ENCODE peak calls at places on chromosome 9, in six cellular contexts. H, M, Y, X, J and P are unnamed samples.

GRCh38 chr9:35338561-35339274 is 151.2 kb upstream of the RUSC2 start:
- DNase-seq in H (no peak), M (peak; percentile 71), Y (no peak), X (no peak), J (no peak), P (no peak)

GRCh38 chr9:3936520-3937235 is 363.2 kb downstream of the GLIS3 start:
- DNase-seq in H (no peak), M (peak; percentile 63), Y (no peak), X (peak; percentile 59), J (no peak), P (peak; percentile 42)

GRCh38 chr9:1100945-1101344 is 50.8 kb downstream of the DMRT2 start:
- DNase-seq in H (no peak), M (peak; percentile 56), Y (no peak), X (peak; percentile 38), J (no peak), P (peak; percentile 11)

GRCh38 chr9:123960366-123960765 is 30.4 kb upstream of the DENND1A start:
- DNase-seq in H (no peak), M (no peak), Y (no peak), X (no peak), J (no peak), P (no peak)

GRCh38 chr9:38047301-38048251 is 21.5 kb downstream of the SHB start:
- DNase-seq in H (peak; percentile 80), M (peak; percentile 75), Y (no peak), X (peak; percentile 63), J (no peak), P (peak; percentile 88)

GRCh38 chr9:101028346-101029299 is at the start of gene PLPPR1:
- DNase-seq in H (peak; percentile 87), M (peak; percentile 51), Y (no peak), X (peak; percentile 18), J (no peak), P (peak; percentile 52)

GRCh38 chr9:8143677-8144076 is 344.1 kb upstream of the DMAC1 start:
- DNase-seq in H (no peak), M (no peak), Y (no peak), X (no peak), J (no peak), P (no peak)

GRCh38 chr9:136634904-136635303 is 27.8 kb upstream of the EGFL7 start:
- DNase-seq in H (no peak), M (no peak), Y (no peak), X (no peak), J (no peak), P (peak; percentile 62)

GRCh38 chr9:91127653-91128052 is 234.1 kb downstream of the AUH start:
- DNase-seq in H (no peak), M (no peak), Y (no peak), X (no peak), J (no peak), P (no peak)

GRCh38 chr9:136119259-136120118 is 814 bp upstream of the TMEM250 start:
- DNase-seq in H (peak; percentile 82), M (no peak), Y (no peak), X (no peak), J (no peak), P (no peak)

GRCh38 chr9:77013186-77013931 is 6.1 kb upstream of the FOXB2 start:
- DNase-seq in H (no peak), M (no peak), Y (no peak), X (no peak), J (no peak), P (no peak)

GRCh38 chr9:3553076-3553765 is 27.4 kb upstream of the RFX3 start:
- DNase-seq in H (no peak), M (no peak), Y (no peak), X (no peak), J (no peak), P (no peak)

GRCh38 chr9:135076143-135076875 is 11.2 kb upstream of the OLFM1 start:
- DNase-seq in H (no peak), M (no peak), Y (no peak), X (no peak), J (no peak), P (peak; percentile 8)

GRCh38 chr9:136160321-136160938 is 41.8 kb upstream of the TMEM250 start:
- DNase-seq in H (no peak), M (no peak), Y (no peak), X (no peak), J (no peak), P (no peak)

GRCh38 chr9:137298401-137298982 is 3.6 kb downstream of the NRARP start:
- DNase-seq in H (no peak), M (peak; percentile 70), Y (no peak), X (no peak), J (no peak), P (no peak)

GRCh38 chr9:133880136-133880535 is 112.0 kb downstream of the VAV2 start:
- DNase-seq in H (no peak), M (no peak), Y (no peak), X (no peak), J (no peak), P (no peak)

GRCh38 chr9:22986556-22986955 is 539.9 kb downstream of the DMRTA1 start:
- DNase-seq in H (no peak), M (no peak), Y (no peak), X (no peak), J (no peak), P (no peak)

GRCh38 chr9:91720746-91721705 is 229.0 kb downstream of the ROR2 start:
- DNase-seq in H (no peak), M (no peak), Y (no peak), X (no peak), J (no peak), P (no peak)

GRCh38 chr9:129750010-129750409 is 2.8 kb downstream of the PTGES start:
- DNase-seq in H (peak; percentile 44), M (no peak), Y (no peak), X (no peak), J (no peak), P (no peak)

GRCh38 chr9:34514401-34514800 is 8.4 kb downstream of the ENHO start:
- DNase-seq in H (no peak), M (no peak), Y (no peak), X (no peak), J (no peak), P (no peak)

GRCh38 chr9:14238518-14238917 is 75.4 kb downstream of the NFIB start:
- DNase-seq in H (peak; percentile 20), M (no peak), Y (no peak), X (no peak), J (no peak), P (no peak)

GRCh38 chr9:82091610-82092009 is 103.0 kb downstream of the SPATA31D1 start:
- DNase-seq in H (no peak), M (no peak), Y (no peak), X (no peak), J (no peak), P (no peak)

DNA sequence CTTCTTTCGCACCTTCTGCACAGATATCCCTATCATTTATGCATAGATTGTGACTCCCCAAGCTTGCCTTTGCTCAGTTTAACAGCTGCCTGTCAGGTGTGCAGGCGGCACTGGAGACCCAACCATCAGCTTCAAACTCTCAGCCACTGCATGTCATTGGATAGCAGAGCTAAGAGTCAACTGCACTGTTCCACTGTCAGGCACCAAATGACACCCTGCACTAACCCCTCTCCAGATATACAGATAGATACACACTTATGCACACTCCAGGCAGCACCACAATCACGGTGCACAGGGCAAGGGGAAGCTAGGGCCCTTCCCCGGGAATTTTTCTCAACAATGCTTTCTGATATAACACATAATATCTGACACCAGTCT is 142.4 kb downstream of the BNC2 start:
- DNase-seq in H (no peak), M (no peak), Y (no peak), X (no peak), J (no peak), P (no peak)
- H3K27ac ChIP-seq in H (peak overlapping the region; percentile 70), M (peak overlapping the region; percentile 91), Y (no peak overlapping the region), X (no peak overlapping the region), J (no peak overlapping the region), P (no peak overlapping the region)

GRCh38 chr9:131275332-131276106 is 791 bp downstream of the FAM78A start:
- DNase-seq in H (no peak), M (no peak), Y (no peak), X (peak; percentile 73), J (no peak), P (no peak)

GRCh38 chr9:131273146-131273545 is 3.2 kb downstream of the FAM78A start:
- DNase-seq in H (no peak), M (no peak), Y (no peak), X (peak; percentile 74), J (no peak), P (no peak)

GRCh38 chr9:131272212-131272611 is 4.1 kb downstream of the FAM78A start:
- DNase-seq in H (no peak), M (no peak), Y (no peak), X (no peak), J (no peak), P (no peak)

GRCh38 chr9:131274674-131275331 is 1.5 kb downstream of the FAM78A start:
- DNase-seq in H (no peak), M (no peak), Y (no peak), X (peak; percentile 71), J (no peak), P (no peak)

DNA sequence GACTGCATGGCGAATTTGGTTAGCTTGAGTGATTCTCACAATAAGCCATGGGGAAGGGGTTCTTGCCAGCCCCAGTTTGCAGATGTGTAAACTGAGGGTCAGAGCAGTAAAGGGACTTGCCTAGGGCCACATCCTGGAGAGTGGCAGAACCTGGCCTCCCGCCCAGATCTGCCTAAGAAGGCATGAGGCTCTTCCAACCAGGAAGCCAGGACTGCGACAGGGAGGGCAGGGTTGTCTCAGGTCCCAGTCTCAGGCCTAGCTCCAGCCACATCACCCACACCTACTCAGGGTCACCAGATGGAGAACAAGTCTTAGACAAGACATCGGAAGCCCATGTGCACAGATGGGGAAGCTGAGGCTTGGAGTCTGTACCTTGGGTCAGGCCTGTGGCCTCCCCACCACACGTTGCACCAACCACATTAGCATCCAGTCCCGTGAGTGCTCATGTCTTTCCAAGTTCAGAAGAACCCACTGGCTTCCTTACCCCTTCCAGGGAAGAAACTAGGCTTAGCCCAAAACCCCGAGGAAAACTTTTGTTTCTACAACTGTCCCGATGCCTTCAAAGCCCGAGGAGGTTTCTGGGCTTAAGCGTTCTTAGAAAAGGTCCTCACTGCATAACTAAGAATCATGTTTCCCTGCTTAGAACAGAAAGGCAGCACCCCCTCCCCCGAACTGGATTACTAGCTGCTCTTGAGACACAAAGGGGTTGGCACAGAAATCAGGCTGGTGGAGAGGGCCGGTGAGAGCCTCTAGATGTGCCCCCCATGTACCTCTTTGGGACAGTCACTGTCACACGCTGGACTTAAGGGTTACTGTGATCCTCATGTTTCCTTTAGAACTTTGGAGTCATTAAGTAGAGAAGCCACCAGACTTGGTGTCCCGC is 2.3 kb downstream of the FAM78A start:
- DNase-seq in H (no peak), M (no peak), Y (no peak), X (no peak), J (no peak), P (no peak)
- H3K4me1 ChIP-seq in H (peaks cover 4% of the 10 kb centered on the region), M (peaks cover 28% of the 10 kb centered on the region), Y (peaks cover 41% of the 10 kb centered on the region), X (peaks cover 92% of the 10 kb centered on the region), J (peaks cover 56% of the 10 kb centered on the region), P (no peaks in the 10 kb centered on the region)

GRCh38 chr9:127790094-127790855 is 4.4 kb downstream of the CDK9 start:
- DNase-seq in H (no peak), M (no peak), Y (no peak), X (no peak), J (no peak), P (no peak)
- H3K36me3 ChIP-seq in H (peaks cover 3% of the 10 kb centered on the region), M (peaks cover 59% of the 10 kb centered on the region), Y (peaks cover 43% of the 10 kb centered on the region), X (peaks cover 59% of the 10 kb centered on the region), J (peaks cover 56% of the 10 kb centered on the region), P (peaks cover 65% of the 10 kb centered on the region)

DNA sequence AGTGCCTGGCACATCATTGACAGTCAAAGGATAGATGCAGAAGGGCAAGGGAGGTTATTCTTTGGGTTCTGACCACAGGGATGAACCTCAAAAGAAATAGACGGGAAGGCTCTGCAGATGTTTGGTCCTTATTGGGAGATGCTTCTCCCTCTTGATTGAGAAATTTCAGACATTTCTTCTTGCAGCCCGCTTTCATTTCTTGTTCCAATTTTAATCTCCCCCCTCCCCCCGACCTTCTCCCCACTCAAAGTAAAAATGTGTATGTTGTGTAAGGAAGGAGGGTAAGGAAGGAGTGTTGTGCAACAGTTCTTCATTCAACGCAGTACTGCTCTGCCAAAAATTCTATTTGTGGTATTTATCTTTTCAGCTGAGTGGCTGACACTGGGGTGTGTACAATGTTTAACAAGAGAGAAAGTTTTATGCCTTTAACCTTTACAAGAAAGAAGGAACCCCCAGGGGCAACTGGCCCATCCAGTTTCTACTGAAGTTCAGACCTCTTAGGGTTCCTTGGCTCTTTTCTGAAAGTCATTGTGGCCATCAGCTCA is 46.3 kb upstream of the TNFSF15 start:
- DNase-seq in H (no peak), M (peak; percentile 45), Y (no peak), X (no peak), J (no peak), P (no peak)
- H3K27ac ChIP-seq in H (peak overlapping the region; percentile 75), M (peak overlapping the region; percentile 67), Y (no peak overlapping the region), X (no peak overlapping the region), J (no peak overlapping the region), P (no peak overlapping the region)